ENCODE peak calls at places on chromosome 18, in four cellular contexts. Y is spleen, O is HFF-Myc, U is esophagus muscularis mucosa. R is an unnamed sample.

GRCh38 chr18:62128157-62128556 is 58.7 kb downstream of the PIGN start:
- DNase-seq in U (no peak), O (peak; percentile 78), Y (no peak), R (peak; percentile 75)

GRCh38 chr18:22136395-22136794 is 33.0 kb upstream of the GATA6 start:
- DNase-seq in U (no peak), Y (no peak), O (peak; percentile 16), R (no peak)

GRCh38 chr18:1914489-1914888 is 656.8 kb downstream of the METTL4 start:
- DNase-seq in O (no peak), U (no peak), Y (no peak), R (peak; percentile 27)

GRCh38 chr18:52677991-52678390 is 338.0 kb downstream of the DCC start:
- DNase-seq in Y (no peak), U (no peak), O (no peak), R (no peak)

GRCh38 chr18:75406491-75407445 is 20.7 kb downstream of the SMIM21 start:
- DNase-seq in O (no peak), Y (no peak), U (no peak), R (no peak)

GRCh38 chr18:62710417-62710816 is 4.9 kb upstream of the PHLPP1 start:
- DNase-seq in O (peak; percentile 47), U (no peak), Y (no peak), R (no peak)

GRCh38 chr18:47992266-47992665 is 61.8 kb upstream of the SMAD2 start:
- DNase-seq in Y (no peak), O (no peak), U (no peak), R (no peak)

GRCh38 chr18:5393779-5394178 is 98.3 kb upstream of the ZBTB14 start:
- DNase-seq in O (no peak), U (no peak), Y (no peak), R (no peak)

GRCh38 chr18:34592961-34593382 is 117.1 kb upstream of the DTNA start:
- DNase-seq in O (no peak), U (no peak), Y (no peak), R (no peak)

GRCh38 chr18:34598136-34598635 is 111.9 kb upstream of the DTNA start:
- DNase-seq in O (no peak), U (no peak), Y (no peak), R (no peak)

GRCh38 chr18:34591920-34592444 is 118.1 kb upstream of the DTNA start:
- DNase-seq in U (no peak), Y (no peak), O (no peak), R (no peak)

GRCh38 chr18:34594243-34594642 is 115.9 kb upstream of the DTNA start:
- DNase-seq in Y (no peak), O (no peak), U (no peak), R (no peak)

DNA sequence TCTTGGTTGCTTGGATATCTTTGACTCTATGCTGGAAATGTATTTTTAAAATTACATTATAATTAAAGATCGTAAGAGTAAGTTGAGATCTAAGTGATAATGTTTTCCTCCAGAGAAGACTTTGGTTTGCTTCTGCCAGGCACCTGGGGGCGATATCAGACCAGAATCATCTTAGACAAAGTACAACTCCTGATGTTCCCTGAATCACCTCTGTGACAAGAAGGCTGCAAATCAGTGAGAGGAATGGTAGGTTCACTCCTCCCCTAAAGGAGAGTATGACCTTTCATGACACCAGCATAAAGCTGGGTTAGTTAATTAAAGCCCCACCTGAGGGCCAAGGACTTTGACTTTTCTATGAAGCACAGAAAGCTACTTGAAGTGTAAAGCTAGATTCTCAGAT is 114.4 kb upstream of the DTNA start:
- DNase-seq in U (no peak), Y (no peak), O (no peak), R (no peak)
- TF ChIP-seq CTCF in U (peak; percentile 63), Y (no peak), O (peak; percentile 55), R (peak; percentile 53)

DNA sequence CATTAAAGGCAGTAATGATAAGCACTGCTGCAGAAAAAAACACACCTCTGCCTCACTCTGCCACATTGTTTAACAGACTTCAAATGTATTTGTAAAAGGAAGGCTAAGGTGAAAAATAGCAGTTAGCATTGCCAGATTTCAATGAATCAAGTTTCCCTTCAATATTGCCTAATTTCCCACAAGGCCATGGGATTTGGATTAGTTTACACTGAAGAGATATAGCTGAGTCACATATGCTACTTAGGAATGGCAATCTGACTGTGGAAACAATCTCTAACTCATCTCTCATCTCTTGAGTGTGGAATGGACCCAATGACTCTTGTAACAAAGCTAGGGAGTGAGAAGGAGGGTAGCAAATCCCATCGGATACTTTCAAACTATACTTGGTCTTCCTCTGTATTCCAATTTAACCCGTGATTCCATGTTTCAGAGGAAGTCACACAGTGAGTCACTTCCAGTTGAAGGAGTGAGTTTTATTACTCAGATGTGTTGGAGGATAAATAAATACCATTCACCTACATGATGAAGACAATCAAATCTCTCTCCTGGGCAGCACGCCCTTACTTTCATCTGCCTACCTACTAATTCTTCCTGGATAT is 5.1 kb downstream of the B4GALT6 start:
- DNase-seq in O (no peak), Y (no peak), U (no peak), R (no peak)
- H3K4me3 ChIP-seq in O (no peak overlapping the region), Y (no peak overlapping the region), U (no peak overlapping the region), R (no peak overlapping the region)

GRCh38 chr18:31432316-31432715 is 15.2 kb upstream of the DSG3 start:
- DNase-seq in Y (no peak), O (no peak), U (no peak), R (no peak)
- TF ChIP-seq CTCF in Y (no peak), O (no peak), U (no peak), R (no peak)

DNA sequence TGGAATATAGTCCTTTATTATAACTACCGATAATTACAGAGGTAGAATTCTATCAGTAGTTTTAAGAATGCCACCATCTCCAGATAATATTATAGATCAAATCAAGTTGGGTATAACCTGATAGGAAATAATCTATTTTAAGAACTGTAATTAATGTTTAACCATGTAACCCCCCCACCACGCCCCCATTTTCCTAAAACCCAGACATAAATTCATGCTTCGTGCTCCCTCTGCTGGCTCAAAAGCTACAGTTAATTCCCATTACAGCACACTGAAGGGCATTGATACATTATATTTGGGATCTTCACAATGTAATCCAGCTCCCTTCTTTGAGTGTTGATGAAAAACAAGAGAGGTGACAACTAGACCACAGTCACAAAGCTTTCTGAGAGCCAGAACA is 228.0 kb upstream of the SMAD7 start:
- DNase-seq in O (peak; percentile 19), Y (no peak), U (no peak), R (no peak)
- H3K4me3 ChIP-seq in O (no peak overlapping the region), Y (no peak overlapping the region), U (no peak overlapping the region), R (no peak overlapping the region)

DNA sequence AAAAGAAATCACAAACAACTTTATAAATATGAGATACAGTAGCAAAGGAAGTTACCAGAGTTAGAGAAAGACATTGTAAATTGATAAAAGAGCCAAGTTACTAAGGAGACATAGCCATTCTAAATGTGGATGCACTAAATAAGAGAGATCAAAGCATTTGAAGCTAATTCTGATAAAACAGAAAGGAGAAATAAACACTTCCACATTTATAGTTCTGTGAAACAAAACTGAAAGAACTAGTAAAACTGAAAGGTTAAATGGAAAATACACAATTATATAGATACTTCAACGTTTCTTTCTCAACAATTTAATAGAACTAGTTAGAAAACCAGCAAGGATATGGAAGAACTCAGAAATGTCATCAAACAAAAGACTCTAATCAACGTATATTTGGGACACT is 309.0 kb upstream of the CDH2 start:
- DNase-seq in Y (no peak), U (no peak), O (no peak), R (no peak)
- TF ChIP-seq CTCF in Y (no peak), U (no peak), O (no peak), R (no peak)

DNA sequence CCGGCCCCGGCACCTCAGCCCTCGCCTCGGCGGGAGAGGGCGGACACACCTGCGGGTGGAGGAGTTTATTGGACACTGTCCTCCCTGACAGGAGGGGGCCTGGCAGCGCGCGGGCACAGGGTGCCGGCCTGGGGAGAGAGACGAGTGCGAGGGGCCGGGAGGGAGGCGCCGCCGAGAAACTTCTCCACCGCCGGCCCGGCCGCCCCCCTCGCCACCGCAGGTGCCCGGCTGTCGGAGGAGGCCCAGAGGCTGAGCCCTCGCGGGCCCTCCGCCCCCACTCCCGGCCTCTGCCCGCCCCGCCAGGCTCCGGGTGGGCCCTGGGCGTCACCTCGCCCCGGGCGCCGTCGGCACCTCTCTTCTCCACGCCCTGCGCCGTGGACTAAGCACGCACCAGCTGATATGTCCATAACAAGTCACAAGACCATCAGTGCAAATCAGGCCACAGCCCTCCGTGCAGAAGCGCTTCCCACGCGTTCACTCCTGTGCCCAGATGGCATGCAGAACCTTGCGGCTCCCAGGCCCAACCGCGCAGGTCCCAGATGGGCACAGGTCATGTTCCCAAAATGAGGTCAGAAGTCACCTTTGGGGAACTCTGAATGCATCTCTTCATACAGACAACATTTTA is 311.2 kb downstream of the CELF4 start:
- DNase-seq in U (no peak), Y (peak; percentile 68), O (no peak), R (no peak)
- H3K4me3 ChIP-seq in U (peak overlapping the region; percentile 58), Y (no peak overlapping the region), O (no peak overlapping the region), R (no peak overlapping the region)

GRCh38 chr18:13811993-13812392 is 12.0 kb upstream of the MC5R start:
- DNase-seq in U (no peak), Y (no peak), O (no peak), R (no peak)

GRCh38 chr18:13809521-13810252 is 14.3 kb upstream of the MC5R start:
- DNase-seq in Y (no peak), U (no peak), O (no peak), R (no peak)

GRCh38 chr18:13810950-13811485 is 12.9 kb upstream of the MC5R start:
- DNase-seq in U (no peak), Y (no peak), O (no peak), R (no peak)

GRCh38 chr18:13809025-13809384 is 14.9 kb upstream of the MC5R start:
- DNase-seq in O (no peak), U (no peak), Y (no peak), R (no peak)

DNA sequence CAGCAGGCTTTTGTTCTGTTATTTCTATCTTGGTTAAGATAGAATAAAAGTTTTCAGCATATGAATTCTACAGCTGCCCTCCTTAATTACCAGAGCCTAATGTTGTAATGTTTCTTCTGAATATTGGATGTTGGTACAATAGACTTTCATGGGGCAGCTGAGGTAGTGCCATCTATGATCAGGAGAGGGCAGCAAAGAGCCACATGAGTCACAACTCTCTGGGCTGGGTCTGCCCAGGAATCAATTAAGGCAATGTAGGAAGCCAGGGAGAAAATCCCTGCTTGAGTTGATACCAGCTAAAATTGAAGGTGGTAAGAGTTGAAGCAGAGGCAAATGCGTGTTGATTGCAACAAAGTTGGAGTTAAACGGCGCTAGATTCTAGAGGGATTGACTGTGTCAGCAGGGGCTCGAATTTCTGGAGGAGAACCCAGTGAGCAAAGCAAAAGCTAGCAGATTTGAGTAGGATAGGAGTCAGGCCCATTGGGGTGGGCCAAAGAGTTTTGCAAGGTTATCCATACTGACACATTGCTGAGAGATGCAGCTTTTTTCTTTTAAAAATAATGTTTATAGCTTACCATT is 10.6 kb upstream of the MC5R start:
- DNase-seq in Y (no peak), O (no peak), U (no peak), R (no peak)
- TF ChIP-seq CTCF in Y (peak; percentile 81), O (peak; percentile 80), U (peak; percentile 70), R (peak; percentile 89)

GRCh38 chr18:31497404-31497710 is 620 bp upstream of the DSG2 start:
- DNase-seq in U (no peak), O (no peak), Y (no peak), R (no peak)
- H3K4me3 ChIP-seq in U (peak overlapping the region; percentile 73), O (no peak overlapping the region), Y (no peak overlapping the region), R (peak overlapping the region; percentile 71)

GRCh38 chr18:70576281-70577022 is 287.6 kb downstream of the SOCS6 start:
- DNase-seq in U (no peak), O (no peak), Y (no peak), R (no peak)

GRCh38 chr18:70577023-70577420 is 288.2 kb downstream of the SOCS6 start:
- DNase-seq in O (no peak), Y (no peak), U (no peak), R (no peak)

GRCh38 chr18:70578480-70578879 is 289.6 kb downstream of the SOCS6 start:
- DNase-seq in O (no peak), U (no peak), Y (no peak), R (no peak)
- TF ChIP-seq CTCF in O (peak; percentile 18), U (no peak), Y (no peak), R (peak; percentile 47)